ENCODE peak calls at places on chromosomes 1 and 21, in six cellular contexts. One of them, this sample, is unnamed.

GRCh38 chr21:25188639-25189038 is 418.6 kb downstream of the MRPL39 start:
- DNase-seq in breast epithelium: no peak
- DNase-seq in GM13976: peak
- DNase-seq in skeletal muscle cell: no peak
- DNase-seq in HFFc6: no peak
- DNase-seq in ELR: no peak
- DNase-seq in this sample: no peak

GRCh38 chr1:233294991-233295774 is at the start of gene PCNX2:
- DNase-seq in ELR: peak
- DNase-seq in GM13976: peak
- DNase-seq in skeletal muscle cell: peak
- DNase-seq in HFFc6: peak
- DNase-seq in breast epithelium: no peak
- DNase-seq in this sample: peak

GRCh38 chr1:185670187-185670627 is 64.0 kb upstream of the HMCN1 start:
- DNase-seq in skeletal muscle cell: peak
- DNase-seq in GM13976: no peak
- DNase-seq in breast epithelium: no peak
- DNase-seq in ELR: peak
- DNase-seq in HFFc6: peak
- DNase-seq in this sample: peak

GRCh38 chr1:56376188-56376984 is 203.0 kb downstream of the PLPP3 start:
- DNase-seq in GM13976: no peak
- DNase-seq in skeletal muscle cell: no peak
- DNase-seq in ELR: no peak
- DNase-seq in HFFc6: no peak
- DNase-seq in breast epithelium: no peak
- DNase-seq in this sample: peak

GRCh38 chr21:33976082-33976979 is 60.7 kb upstream of the ATP5PO start:
- DNase-seq in ELR: peak
- DNase-seq in breast epithelium: no peak
- DNase-seq in skeletal muscle cell: peak
- DNase-seq in GM13976: peak
- DNase-seq in HFFc6: peak
- DNase-seq in this sample: peak

GRCh38 chr1:246801241-246802020 is 77.2 kb downstream of the SCCPDH start:
- DNase-seq in skeletal muscle cell: no peak
- DNase-seq in breast epithelium: no peak
- DNase-seq in GM13976: no peak
- DNase-seq in ELR: no peak
- DNase-seq in HFFc6: no peak
- DNase-seq in this sample: no peak

GRCh38 chr1:21326861-21327344 is 36.6 kb upstream of the ECE1 start:
- DNase-seq in GM13976: no peak
- DNase-seq in breast epithelium: no peak
- DNase-seq in skeletal muscle cell: no peak
- DNase-seq in HFFc6: no peak
- DNase-seq in ELR: no peak
- DNase-seq in this sample: no peak

GRCh38 chr21:37073417-37074194 is 552 bp downstream of the TTC3 start:
- DNase-seq in breast epithelium: peak
- DNase-seq in ELR: peak
- DNase-seq in GM13976: peak
- DNase-seq in skeletal muscle cell: no peak
- DNase-seq in HFFc6: no peak
- DNase-seq in this sample: peak

GRCh38 chr1:119116725-119117124 is 23.7 kb downstream of the WARS2 start:
- DNase-seq in skeletal muscle cell: no peak
- DNase-seq in ELR: no peak
- DNase-seq in GM13976: no peak
- DNase-seq in breast epithelium: no peak
- DNase-seq in HFFc6: no peak
- DNase-seq in this sample: no peak

GRCh38 chr1:112575154-112575804 is 43.7 kb downstream of the ST7L start:
- DNase-seq in skeletal muscle cell: peak
- DNase-seq in HFFc6: peak
- DNase-seq in GM13976: no peak
- DNase-seq in breast epithelium: no peak
- DNase-seq in ELR: peak
- DNase-seq in this sample: peak

GRCh38 chr1:14787604-14788003 is 189.1 kb downstream of the KAZN start:
- DNase-seq in ELR: no peak
- DNase-seq in GM13976: no peak
- DNase-seq in skeletal muscle cell: no peak
- DNase-seq in breast epithelium: no peak
- DNase-seq in HFFc6: no peak
- DNase-seq in this sample: no peak

GRCh38 chr1:151958959-151959358 is 34.7 kb downstream of the S100A10 start:
- DNase-seq in skeletal muscle cell: no peak
- DNase-seq in ELR: no peak
- DNase-seq in GM13976: no peak
- DNase-seq in breast epithelium: no peak
- DNase-seq in HFFc6: no peak
- DNase-seq in this sample: no peak

GRCh38 chr1:11550664-11551283 is 71.8 kb downstream of the DISP3 start:
- DNase-seq in ELR: peak
- DNase-seq in skeletal muscle cell: peak
- DNase-seq in breast epithelium: peak
- DNase-seq in GM13976: peak
- DNase-seq in HFFc6: peak
- DNase-seq in this sample: peak

GRCh38 chr1:114353233-114353632 is 157.8 kb downstream of the TRIM33 start:
- DNase-seq in GM13976: peak
- DNase-seq in skeletal muscle cell: peak
- DNase-seq in breast epithelium: no peak
- DNase-seq in HFFc6: peak
- DNase-seq in ELR: peak
- DNase-seq in this sample: peak

GRCh38 chr1:223819730-223820514 is 25.8 kb downstream of the TP53BP2 start:
- DNase-seq in HFFc6: peak
- DNase-seq in skeletal muscle cell: no peak
- DNase-seq in ELR: no peak
- DNase-seq in breast epithelium: no peak
- DNase-seq in GM13976: no peak
- DNase-seq in this sample: peak

GRCh38 chr1:20376880-20377494 is 86.3 kb downstream of the VWA5B1 start:
- DNase-seq in ELR: peak
- DNase-seq in breast epithelium: no peak
- DNase-seq in skeletal muscle cell: no peak
- DNase-seq in HFFc6: peak
- DNase-seq in GM13976: peak
- DNase-seq in this sample: peak

GRCh38 chr1:209791920-209792319 is 7.6 kb upstream of the C1orf74 start:
- DNase-seq in GM13976: no peak
- DNase-seq in ELR: no peak
- DNase-seq in HFFc6: no peak
- DNase-seq in breast epithelium: no peak
- DNase-seq in skeletal muscle cell: no peak
- DNase-seq in this sample: no peak

GRCh38 chr1:182889997-182890396 is 50.9 kb downstream of the DHX9 start:
- DNase-seq in HFFc6: no peak
- DNase-seq in GM13976: no peak
- DNase-seq in ELR: peak
- DNase-seq in skeletal muscle cell: no peak
- DNase-seq in breast epithelium: no peak
- DNase-seq in this sample: no peak

GRCh38 chr1:1906185-1907097 is 8.6 kb upstream of the CALML6 start:
- DNase-seq in breast epithelium: peak
- DNase-seq in GM13976: peak
- DNase-seq in ELR: peak
- DNase-seq in skeletal muscle cell: no peak
- DNase-seq in HFFc6: peak
- DNase-seq in this sample: peak

GRCh38 chr1:228236744-228237143 is 28.9 kb downstream of the OBSCN start:
- DNase-seq in breast epithelium: no peak
- DNase-seq in GM13976: no peak
- DNase-seq in skeletal muscle cell: no peak
- DNase-seq in HFFc6: peak
- DNase-seq in ELR: peak
- DNase-seq in this sample: peak

GRCh38 chr1:43419627-43420425 is 30.1 kb downstream of the SZT2 start:
- DNase-seq in ELR: no peak
- DNase-seq in skeletal muscle cell: no peak
- DNase-seq in HFFc6: no peak
- DNase-seq in breast epithelium: no peak
- DNase-seq in GM13976: no peak
- DNase-seq in this sample: no peak

GRCh38 chr1:244970236-244970652 is 105.9 kb upstream of the HNRNPU start:
- DNase-seq in skeletal muscle cell: no peak
- DNase-seq in ELR: peak
- DNase-seq in breast epithelium: no peak
- DNase-seq in GM13976: peak
- DNase-seq in HFFc6: peak
- DNase-seq in this sample: no peak

GRCh38 chr1:18776777-18777176 is 82.7 kb downstream of the TAS1R2 start:
- DNase-seq in HFFc6: no peak
- DNase-seq in GM13976: no peak
- DNase-seq in breast epithelium: no peak
- DNase-seq in skeletal muscle cell: no peak
- DNase-seq in ELR: no peak
- DNase-seq in this sample: no peak

GRCh38 chr1:150692720-150693119 is 4.2 kb downstream of the GOLPH3L start:
- DNase-seq in HFFc6: no peak
- DNase-seq in breast epithelium: no peak
- DNase-seq in skeletal muscle cell: no peak
- DNase-seq in ELR: peak
- DNase-seq in GM13976: no peak
- DNase-seq in this sample: no peak

GRCh38 chr21:45183852-45184251 is 103.8 kb downstream of the POFUT2 start:
- DNase-seq in GM13976: no peak
- DNase-seq in skeletal muscle cell: no peak
- DNase-seq in HFFc6: no peak
- DNase-seq in ELR: no peak
- DNase-seq in breast epithelium: no peak
- DNase-seq in this sample: no peak

GRCh38 chr1:3651011-3651938 is 1.0 kb upstream of the TP73 start:
- DNase-seq in GM13976: no peak
- DNase-seq in ELR: no peak
- DNase-seq in HFFc6: no peak
- DNase-seq in skeletal muscle cell: no peak
- DNase-seq in breast epithelium: no peak
- DNase-seq in this sample: peak

GRCh38 chr21:45405271-45405818 is 380 bp downstream of the COL18A1 start:
- DNase-seq in skeletal muscle cell: no peak
- DNase-seq in HFFc6: no peak
- DNase-seq in breast epithelium: no peak
- DNase-seq in ELR: peak
- DNase-seq in GM13976: no peak
- DNase-seq in this sample: peak

GRCh38 chr1:25112400-25112799 is 119.9 kb downstream of the SYF2 start:
- DNase-seq in HFFc6: no peak
- DNase-seq in skeletal muscle cell: no peak
- DNase-seq in GM13976: no peak
- DNase-seq in ELR: no peak
- DNase-seq in breast epithelium: no peak
- DNase-seq in this sample: no peak

GRCh38 chr21:42669069-42669468 is 15.6 kb downstream of the PDE9A start:
- DNase-seq in skeletal muscle cell: no peak
- DNase-seq in ELR: no peak
- DNase-seq in breast epithelium: no peak
- DNase-seq in HFFc6: no peak
- DNase-seq in GM13976: no peak
- DNase-seq in this sample: no peak

GRCh38 chr21:42361286-42361685 is 5.0 kb downstream of the TFF1 start:
- DNase-seq in GM13976: no peak
- DNase-seq in breast epithelium: no peak
- DNase-seq in skeletal muscle cell: no peak
- DNase-seq in HFFc6: no peak
- DNase-seq in ELR: no peak
- DNase-seq in this sample: no peak

GRCh38 chr1:235017719-235018118 is 110.9 kb downstream of the TOMM20 start:
- DNase-seq in ELR: peak
- DNase-seq in GM13976: no peak
- DNase-seq in skeletal muscle cell: no peak
- DNase-seq in breast epithelium: no peak
- DNase-seq in HFFc6: no peak
- DNase-seq in this sample: no peak